ENCODE peak calls at places on chromosome 4, in four cellular contexts. One of them, this sample, is unnamed.

GRCh38 chr4:132998585-132999230 is 150.4 kb upstream of the PCDH10 start:
- DNase-seq in prostate gland: no peak
- DNase-seq in H1: no peak
- DNase-seq in K562: no peak
- DNase-seq in this sample: no peak

GRCh38 chr4:7341486-7342222 is 93.1 kb downstream of the PSAPL1 start:
- DNase-seq in K562: no peak
- DNase-seq in H1: no peak
- DNase-seq in prostate gland: no peak
- DNase-seq in this sample: no peak

GRCh38 chr4:118964891-118965411 is 76.3 kb downstream of the SYNPO2 start:
- DNase-seq in H1: no peak
- DNase-seq in prostate gland: no peak
- DNase-seq in K562: no peak
- DNase-seq in this sample: no peak

GRCh38 chr4:163332526-163333405 is at the start of gene NPY1R:
- DNase-seq in H1: peak; percentile 82
- DNase-seq in prostate gland: peak; percentile 68
- DNase-seq in K562: peak; percentile 76
- DNase-seq in this sample: peak; percentile 75

GRCh38 chr4:164368894-164369293 is 385.0 kb upstream of the SMIM31 start:
- DNase-seq in prostate gland: no peak
- DNase-seq in K562: no peak
- DNase-seq in H1: no peak
- DNase-seq in this sample: no peak

GRCh38 chr4:75686346-75686745 is 13.1 kb upstream of the G3BP2 start:
- DNase-seq in K562: no peak
- DNase-seq in prostate gland: no peak
- DNase-seq in H1: no peak
- DNase-seq in this sample: no peak

GRCh38 chr4:151004222-151004621 is 10.9 kb downstream of the LRBA start:
- DNase-seq in H1: no peak
- DNase-seq in K562: no peak
- DNase-seq in prostate gland: no peak
- DNase-seq in this sample: no peak

GRCh38 chr4:19791422-19792113 is 460.1 kb upstream of the SLIT2 start:
- DNase-seq in H1: no peak
- DNase-seq in prostate gland: no peak
- DNase-seq in K562: no peak
- DNase-seq in this sample: no peak

GRCh38 chr4:150283689-150284088 is 205.4 kb downstream of the DCLK2 start:
- DNase-seq in prostate gland: no peak
- DNase-seq in H1: no peak
- DNase-seq in K562: no peak
- DNase-seq in this sample: no peak

GRCh38 chr4:137638934-137639333 is 106.6 kb upstream of the PCDH18 start:
- DNase-seq in H1: no peak
- DNase-seq in K562: no peak
- DNase-seq in prostate gland: no peak
- DNase-seq in this sample: no peak

GRCh38 chr4:6239968-6240367 is 29.7 kb upstream of the WFS1 start:
- DNase-seq in H1: no peak
- DNase-seq in prostate gland: no peak
- DNase-seq in K562: no peak
- DNase-seq in this sample: no peak

GRCh38 chr4:74114234-74114633 is 15.2 kb upstream of the CXCL2 start:
- DNase-seq in H1: no peak
- DNase-seq in K562: no peak
- DNase-seq in prostate gland: no peak
- DNase-seq in this sample: no peak

GRCh38 chr4:2800691-2801596 is 8.1 kb downstream of the SH3BP2 start:
- DNase-seq in prostate gland: no peak
- DNase-seq in H1: peak; percentile 80
- DNase-seq in K562: peak; percentile 53
- DNase-seq in this sample: peak; percentile 70

GRCh38 chr4:121308328-121308663 is 72.5 kb downstream of the QRFPR start:
- DNase-seq in prostate gland: no peak
- DNase-seq in H1: no peak
- DNase-seq in K562: no peak
- DNase-seq in this sample: no peak

GRCh38 chr4:76987153-76987562 is 37.6 kb downstream of the SEPTIN11 start:
- DNase-seq in H1: no peak
- DNase-seq in K562: no peak
- DNase-seq in prostate gland: no peak
- DNase-seq in this sample: no peak
- H3K4me3 ChIP-seq in H1: no peak overlapping the region
- H3K4me3 ChIP-seq in K562: no peak overlapping the region
- H3K4me3 ChIP-seq in prostate gland: no peak overlapping the region
- H3K4me3 ChIP-seq in this sample: no peak overlapping the region

GRCh38 chr4:82889287-82889686 is 1.7 kb downstream of the SEC31A start:
- DNase-seq in K562: peak; percentile 49
- DNase-seq in prostate gland: no peak
- DNase-seq in H1: no peak
- DNase-seq in this sample: no peak

GRCh38 chr4:82890602-82890912 is 396 bp downstream of the SEC31A start:
- DNase-seq in K562: no peak
- DNase-seq in H1: no peak
- DNase-seq in prostate gland: no peak
- DNase-seq in this sample: no peak

GRCh38 chr4:82891728-82892466 is 944 bp upstream of the SEC31A start:
- DNase-seq in H1: no peak
- DNase-seq in prostate gland: no peak
- DNase-seq in K562: no peak
- DNase-seq in this sample: no peak

GRCh38 chr4:82892467-82892802 is 1.5 kb upstream of the SEC31A start:
- DNase-seq in K562: no peak
- DNase-seq in H1: no peak
- DNase-seq in prostate gland: no peak
- DNase-seq in this sample: no peak

GRCh38 chr4:82890913-82891727 is at the start of gene SEC31A:
- DNase-seq in prostate gland: peak; percentile 96
- DNase-seq in K562: peak; percentile 98
- DNase-seq in H1: peak; percentile 94
- DNase-seq in this sample: peak; percentile 98
- TF ChIP-seq POLR2AphosphoS5 in prostate gland: peak; percentile 97
- TF ChIP-seq POLR2AphosphoS5 in K562: peak; percentile 80
- TF ChIP-seq POLR2AphosphoS5 in H1: peak; percentile 88
- TF ChIP-seq POLR2AphosphoS5 in this sample: peak; percentile 95

GRCh38 chr4:81472249-81473085 is 760 bp upstream of the RASGEF1B start:
- DNase-seq in H1: no peak
- DNase-seq in prostate gland: no peak
- DNase-seq in K562: no peak
- DNase-seq in this sample: peak; percentile 57
- H3K4me3 ChIP-seq in H1: peak overlapping the region; percentile 79
- H3K4me3 ChIP-seq in prostate gland: peak overlapping the region; percentile 89
- H3K4me3 ChIP-seq in K562: peak overlapping the region; percentile 64
- H3K4me3 ChIP-seq in this sample: peak overlapping the region; percentile 75

GRCh38 chr4:10097906-10098769 is 18.5 kb downstream of the WDR1 start:
- DNase-seq in H1: no peak
- DNase-seq in K562: no peak
- DNase-seq in prostate gland: no peak
- DNase-seq in this sample: no peak

GRCh38 chr4:10096976-10097330 is 19.6 kb downstream of the WDR1 start:
- DNase-seq in K562: no peak
- DNase-seq in H1: no peak
- DNase-seq in prostate gland: no peak
- DNase-seq in this sample: no peak

GRCh38 chr4:10094841-10095240 is 21.8 kb downstream of the WDR1 start:
- DNase-seq in H1: no peak
- DNase-seq in K562: no peak
- DNase-seq in prostate gland: no peak
- DNase-seq in this sample: no peak

GRCh38 chr4:10095296-10095991 is 21.2 kb downstream of the WDR1 start:
- DNase-seq in K562: no peak
- DNase-seq in prostate gland: no peak
- DNase-seq in H1: no peak
- DNase-seq in this sample: no peak

DNA sequence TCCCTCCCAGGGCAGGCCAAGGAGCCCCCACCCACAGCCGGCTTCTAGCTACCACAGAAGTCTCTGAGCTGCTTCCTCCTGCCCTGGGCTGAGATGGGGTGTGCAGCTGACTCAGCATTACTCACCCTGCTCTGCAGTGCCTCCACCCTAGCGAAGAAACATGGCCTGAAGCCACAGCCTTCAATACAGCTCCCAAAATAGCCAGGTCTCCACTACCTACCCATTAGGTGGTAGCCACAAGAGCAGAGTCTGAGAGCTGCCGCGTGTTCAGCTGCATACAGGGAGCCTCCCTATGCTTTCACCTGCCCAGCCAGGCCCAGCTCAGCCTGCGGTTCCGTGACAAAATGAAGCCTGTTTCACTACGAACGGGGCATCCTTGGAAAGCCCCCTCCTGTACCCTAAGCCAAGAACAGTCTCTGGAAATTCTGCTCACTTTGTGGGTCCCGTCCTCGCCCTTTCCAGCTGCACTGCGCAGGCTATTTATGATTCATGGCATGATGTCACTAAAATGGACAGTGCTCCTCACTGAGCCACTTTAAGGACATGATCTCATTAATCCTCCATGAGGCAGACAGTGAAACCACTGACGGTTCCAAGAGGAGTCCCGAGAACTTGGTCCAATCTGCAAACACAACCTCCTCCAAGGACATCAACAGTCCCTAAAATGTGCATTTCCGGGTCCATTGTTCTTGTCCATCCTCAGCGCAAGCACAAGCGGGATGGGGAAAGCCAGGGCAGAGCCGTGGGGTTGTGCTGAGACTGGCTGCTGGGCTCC is 20.2 kb downstream of the WDR1 start:
- DNase-seq in prostate gland: no peak
- DNase-seq in K562: peak; percentile 75
- DNase-seq in H1: no peak
- DNase-seq in this sample: peak; percentile 70
- TF ChIP-seq POLR2AphosphoS5 in prostate gland: peak; percentile 27
- TF ChIP-seq POLR2AphosphoS5 in K562: no peak
- TF ChIP-seq POLR2AphosphoS5 in H1: no peak
- TF ChIP-seq POLR2AphosphoS5 in this sample: no peak

GRCh38 chr4:106096454-106096853 is 201.2 kb downstream of the NPNT start:
- DNase-seq in H1: no peak
- DNase-seq in K562: no peak
- DNase-seq in prostate gland: no peak
- DNase-seq in this sample: no peak
- H3K4me3 ChIP-seq in H1: no peak overlapping the region
- H3K4me3 ChIP-seq in K562: no peak overlapping the region
- H3K4me3 ChIP-seq in prostate gland: no peak overlapping the region
- H3K4me3 ChIP-seq in this sample: no peak overlapping the region

GRCh38 chr4:94446386-94446785 is 5.4 kb upstream of the PDLIM5 start:
- DNase-seq in H1: no peak
- DNase-seq in prostate gland: no peak
- DNase-seq in K562: no peak
- DNase-seq in this sample: no peak
- TF ChIP-seq POLR2AphosphoS5 in H1: no peak
- TF ChIP-seq POLR2AphosphoS5 in prostate gland: no peak
- TF ChIP-seq POLR2AphosphoS5 in K562: no peak
- TF ChIP-seq POLR2AphosphoS5 in this sample: no peak

GRCh38 chr4:125003840-125004239 is 291.3 kb upstream of the ANKRD50 start:
- DNase-seq in K562: no peak
- DNase-seq in prostate gland: no peak
- DNase-seq in H1: no peak
- DNase-seq in this sample: no peak

GRCh38 chr4:125004676-125005075 is 292.1 kb upstream of the ANKRD50 start:
- DNase-seq in prostate gland: no peak
- DNase-seq in H1: no peak
- DNase-seq in K562: no peak
- DNase-seq in this sample: no peak
- H3K4me3 ChIP-seq in prostate gland: no peak overlapping the region
- H3K4me3 ChIP-seq in H1: no peak overlapping the region
- H3K4me3 ChIP-seq in K562: no peak overlapping the region
- H3K4me3 ChIP-seq in this sample: no peak overlapping the region

GRCh38 chr4:122688529-122688928 is 44.0 kb upstream of the BBS12 start:
- DNase-seq in prostate gland: no peak
- DNase-seq in H1: no peak
- DNase-seq in K562: no peak
- DNase-seq in this sample: no peak

GRCh38 chr4:122689972-122690371 is 42.5 kb upstream of the BBS12 start:
- DNase-seq in prostate gland: no peak
- DNase-seq in H1: no peak
- DNase-seq in K562: no peak
- DNase-seq in this sample: no peak

GRCh38 chr4:122691988-122692387 is 40.5 kb upstream of the BBS12 start:
- DNase-seq in H1: no peak
- DNase-seq in prostate gland: no peak
- DNase-seq in K562: peak; percentile 70
- DNase-seq in this sample: no peak

GRCh38 chr4:122686709-122687108 is 45.8 kb upstream of the BBS12 start:
- DNase-seq in K562: no peak
- DNase-seq in H1: no peak
- DNase-seq in prostate gland: no peak
- DNase-seq in this sample: no peak

GRCh38 chr4:122687450-122688121 is 44.9 kb upstream of the BBS12 start:
- DNase-seq in K562: peak; percentile 27
- DNase-seq in prostate gland: no peak
- DNase-seq in H1: no peak
- DNase-seq in this sample: no peak
- TF ChIP-seq POLR2AphosphoS5 in K562: no peak
- TF ChIP-seq POLR2AphosphoS5 in prostate gland: no peak
- TF ChIP-seq POLR2AphosphoS5 in H1: no peak
- TF ChIP-seq POLR2AphosphoS5 in this sample: no peak

This sample was measured in transverse colon.